ENCODE peak calls at places on chromosomes 4 and X, in ten cellular contexts. One of them, this sample, is unnamed.

GRCh38 chrX:142686653-142687283 is 339.0 kb upstream of the SPANXN4 start:
- DNase-seq in Caki2: no peak
- DNase-seq in SHP77: no peak
- DNase-seq in NCI-H2029: no peak
- DNase-seq in AG20443: no peak
- DNase-seq in SK-N-SH: no peak
- DNase-seq in skeletal muscle cell: no peak
- DNase-seq in smooth muscle cell of the brain vasculature: no peak
- DNase-seq in right cardiac atrium: no peak
- DNase-seq in stimulated activated CD4-positive, alpha-beta T cell treated with anti-CD3 and anti-CD28 coated beads, Interleukin-4, amount 100 ng/mL, for 1 hour: no peak
- DNase-seq in this sample: no peak

GRCh38 chrX:72037601-72038000 is 94.1 kb downstream of the RTL5 start:
- DNase-seq in Caki2: no peak
- DNase-seq in SHP77: no peak
- DNase-seq in NCI-H2029: no peak
- DNase-seq in AG20443: no peak
- DNase-seq in SK-N-SH: no peak
- DNase-seq in skeletal muscle cell: no peak
- DNase-seq in smooth muscle cell of the brain vasculature: no peak
- DNase-seq in right cardiac atrium: no peak
- DNase-seq in stimulated activated CD4-positive, alpha-beta T cell treated with anti-CD3 and anti-CD28 coated beads, Interleukin-4, amount 100 ng/mL, for 1 hour: no peak
- DNase-seq in this sample: no peak

GRCh38 chr4:158122501-158122900 is 50.3 kb downstream of the GASK1B start:
- DNase-seq in Caki2: no peak
- DNase-seq in SHP77: no peak
- DNase-seq in NCI-H2029: no peak
- DNase-seq in AG20443: peak; percentile 8
- DNase-seq in SK-N-SH: no peak
- DNase-seq in skeletal muscle cell: peak; percentile 57
- DNase-seq in smooth muscle cell of the brain vasculature: no peak
- DNase-seq in right cardiac atrium: no peak
- DNase-seq in stimulated activated CD4-positive, alpha-beta T cell treated with anti-CD3 and anti-CD28 coated beads, Interleukin-4, amount 100 ng/mL, for 1 hour: no peak
- DNase-seq in this sample: no peak

GRCh38 chrX:11407331-11408110 is 114.3 kb downstream of the AMELX start:
- DNase-seq in Caki2: no peak
- DNase-seq in SHP77: no peak
- DNase-seq in NCI-H2029: no peak
- DNase-seq in AG20443: no peak
- DNase-seq in SK-N-SH: no peak
- DNase-seq in skeletal muscle cell: no peak
- DNase-seq in smooth muscle cell of the brain vasculature: no peak
- DNase-seq in right cardiac atrium: no peak
- DNase-seq in stimulated activated CD4-positive, alpha-beta T cell treated with anti-CD3 and anti-CD28 coated beads, Interleukin-4, amount 100 ng/mL, for 1 hour: no peak
- DNase-seq in this sample: no peak

GRCh38 chrX:47158781-47159180 is 13.8 kb downstream of the RBM10 start:
- DNase-seq in Caki2: no peak
- DNase-seq in SHP77: no peak
- DNase-seq in NCI-H2029: no peak
- DNase-seq in AG20443: no peak
- DNase-seq in SK-N-SH: no peak
- DNase-seq in skeletal muscle cell: no peak
- DNase-seq in smooth muscle cell of the brain vasculature: no peak
- DNase-seq in right cardiac atrium: no peak
- DNase-seq in stimulated activated CD4-positive, alpha-beta T cell treated with anti-CD3 and anti-CD28 coated beads, Interleukin-4, amount 100 ng/mL, for 1 hour: no peak
- DNase-seq in this sample: no peak

GRCh38 chrX:13216139-13216538 is 103.7 kb downstream of the ATXN3L start:
- DNase-seq in Caki2: no peak
- DNase-seq in SHP77: no peak
- DNase-seq in NCI-H2029: no peak
- DNase-seq in AG20443: no peak
- DNase-seq in SK-N-SH: no peak
- DNase-seq in skeletal muscle cell: no peak
- DNase-seq in smooth muscle cell of the brain vasculature: no peak
- DNase-seq in right cardiac atrium: no peak
- DNase-seq in stimulated activated CD4-positive, alpha-beta T cell treated with anti-CD3 and anti-CD28 coated beads, Interleukin-4, amount 100 ng/mL, for 1 hour: no peak
- DNase-seq in this sample: no peak

GRCh38 chr4:137226900-137227299 is 305.4 kb downstream of the PCDH18 start:
- DNase-seq in Caki2: no peak
- DNase-seq in SHP77: no peak
- DNase-seq in NCI-H2029: no peak
- DNase-seq in AG20443: no peak
- DNase-seq in SK-N-SH: peak; percentile 3
- DNase-seq in skeletal muscle cell: no peak
- DNase-seq in smooth muscle cell of the brain vasculature: no peak
- DNase-seq in right cardiac atrium: no peak
- DNase-seq in stimulated activated CD4-positive, alpha-beta T cell treated with anti-CD3 and anti-CD28 coated beads, Interleukin-4, amount 100 ng/mL, for 1 hour: no peak
- DNase-seq in this sample: no peak

GRCh38 chr4:178535939-178536579 is 1093.8 kb upstream of the AGA start:
- DNase-seq in Caki2: no peak
- DNase-seq in SHP77: no peak
- DNase-seq in NCI-H2029: no peak
- DNase-seq in AG20443: no peak
- DNase-seq in SK-N-SH: no peak
- DNase-seq in skeletal muscle cell: no peak
- DNase-seq in smooth muscle cell of the brain vasculature: no peak
- DNase-seq in right cardiac atrium: no peak
- DNase-seq in stimulated activated CD4-positive, alpha-beta T cell treated with anti-CD3 and anti-CD28 coated beads, Interleukin-4, amount 100 ng/mL, for 1 hour: no peak
- DNase-seq in this sample: no peak

GRCh38 chrX:44043496-44043895 is 70.3 kb upstream of the NDP start:
- DNase-seq in Caki2: peak; percentile 47
- DNase-seq in SHP77: no peak
- DNase-seq in NCI-H2029: no peak
- DNase-seq in AG20443: no peak
- DNase-seq in SK-N-SH: no peak
- DNase-seq in skeletal muscle cell: no peak
- DNase-seq in smooth muscle cell of the brain vasculature: no peak
- DNase-seq in right cardiac atrium: no peak
- DNase-seq in stimulated activated CD4-positive, alpha-beta T cell treated with anti-CD3 and anti-CD28 coated beads, Interleukin-4, amount 100 ng/mL, for 1 hour: no peak
- DNase-seq in this sample: no peak

GRCh38 chr4:74768857-74769525 is 25.3 kb downstream of the BTC start:
- DNase-seq in Caki2: peak; percentile 33
- DNase-seq in SHP77: no peak
- DNase-seq in NCI-H2029: no peak
- DNase-seq in AG20443: no peak
- DNase-seq in SK-N-SH: no peak
- DNase-seq in skeletal muscle cell: peak; percentile 61
- DNase-seq in smooth muscle cell of the brain vasculature: peak; percentile 33
- DNase-seq in right cardiac atrium: peak; percentile 34
- DNase-seq in stimulated activated CD4-positive, alpha-beta T cell treated with anti-CD3 and anti-CD28 coated beads, Interleukin-4, amount 100 ng/mL, for 1 hour: no peak
- DNase-seq in this sample: no peak

GRCh38 chr4:144948009-144948408 is 150.0 kb downstream of the ANAPC10 start:
- DNase-seq in Caki2: no peak
- DNase-seq in SHP77: no peak
- DNase-seq in NCI-H2029: no peak
- DNase-seq in AG20443: no peak
- DNase-seq in SK-N-SH: no peak
- DNase-seq in skeletal muscle cell: no peak
- DNase-seq in smooth muscle cell of the brain vasculature: no peak
- DNase-seq in right cardiac atrium: no peak
- DNase-seq in stimulated activated CD4-positive, alpha-beta T cell treated with anti-CD3 and anti-CD28 coated beads, Interleukin-4, amount 100 ng/mL, for 1 hour: no peak
- DNase-seq in this sample: no peak

This sample was measured in dermis microvascular lymphatic vessel endothelial cell.